ENCODE peak calls at places on chromosomes 2 and 18, in nine cellular contexts. M is HFFc6, B is brain microvascular endothelial cell, K is cardiac muscle cell, O is fibroblast of lung, Y is GM10248, V is neural progenitor cell, G is HL-60, Z is progenitor cell of endocrine pancreas. W is an unnamed sample.
A peak's percentile ranks its signal among the peaks of the same experiment; 100 is the strongest.

GRCh38 chr2:213238753-213239591 is 45.3 kb upstream of the SPAG16 start:
- DNase-seq in M (peak; percentile 76), B (peak; percentile 85), K (no peak), O (peak; percentile 96), Y (no peak), V (no peak), G (no peak), Z (no peak), W (no peak)

GRCh38 chr2:171864357-171864985 is 29.6 kb downstream of the SLC25A12 start:
- DNase-seq in M (no peak), B (no peak), K (peak; percentile 41), O (no peak), Y (no peak), V (no peak), G (no peak), Z (no peak), W (no peak)

GRCh38 chr2:17162721-17163120 is 355.5 kb downstream of the RAD51AP2 start:
- DNase-seq in M (no peak), B (no peak), K (no peak), O (no peak), Y (no peak), V (no peak), G (no peak), Z (no peak), W (no peak)

GRCh38 chr2:225367482-225367881 is 32.0 kb upstream of the NYAP2 start:
- DNase-seq in M (no peak), B (no peak), K (no peak), O (peak; percentile 9), Y (no peak), V (no peak), G (no peak), Z (no peak), W (no peak)

GRCh38 chr18:13381907-13382682 is 163.5 kb downstream of the LDLRAD4 start:
- DNase-seq in M (no peak), B (peak; percentile 77), K (peak; percentile 18), O (peak; percentile 77), Y (peak; percentile 60), V (no peak), G (no peak), Z (no peak), W (no peak)

GRCh38 chr2:122883849-122884248 is 1128.4 kb downstream of the TSN start:
- DNase-seq in M (no peak), B (no peak), K (no peak), O (no peak), Y (peak; percentile 10), V (no peak), G (no peak), Z (no peak), W (no peak)

GRCh38 chr2:68645523-68645922 is 2.1 kb downstream of the PROKR1 start:
- DNase-seq in M (no peak), B (no peak), K (no peak), O (peak; percentile 15), Y (no peak), V (no peak), G (no peak), Z (no peak), W (no peak)

GRCh38 chr2:12318427-12319057 is 398.2 kb upstream of the TRIB2 start:
- DNase-seq in M (peak; percentile 97), B (no peak), K (no peak), O (peak; percentile 98), Y (no peak), V (no peak), G (no peak), Z (no peak), W (no peak)

GRCh38 chr2:158618859-158619490 is 162.2 kb downstream of the PKP4 start:
- DNase-seq in M (peak; percentile 18), B (no peak), K (no peak), O (no peak), Y (no peak), V (no peak), G (no peak), Z (no peak), W (no peak)

GRCh38 chr2:239586651-239587310 is 186.0 kb upstream of the HDAC4 start:
- DNase-seq in M (no peak), B (no peak), K (no peak), O (no peak), Y (no peak), V (no peak), G (no peak), Z (no peak), W (peak; percentile 5)

GRCh38 chr2:204511021-204511420 is 34.3 kb upstream of the PARD3B start:
- DNase-seq in M (no peak), B (no peak), K (no peak), O (no peak), Y (no peak), V (no peak), G (no peak), Z (no peak), W (no peak)

GRCh38 chr18:46156124-46156745 is 52.0 kb downstream of the HAUS1 start:
- DNase-seq in M (no peak), B (no peak), K (no peak), O (no peak), Y (no peak), V (no peak), G (no peak), Z (no peak), W (no peak)

GRCh38 chr2:144258154-144258553 is 261.8 kb downstream of the ZEB2 start:
- DNase-seq in M (no peak), B (no peak), K (no peak), O (no peak), Y (no peak), V (no peak), G (no peak), Z (no peak), W (no peak)

GRCh38 chr2:62794791-62795190 is 89.3 kb downstream of the EHBP1 start:
- DNase-seq in M (no peak), B (no peak), K (no peak), O (peak; percentile 77), Y (no peak), V (no peak), G (no peak), Z (no peak), W (no peak)
- TF ChIP-seq CTCF in M (no peak), B (no peak), K (no peak), O (no peak), Y (no peak), V (no peak), G (no peak), Z (no peak), W (no peak)

DNA sequence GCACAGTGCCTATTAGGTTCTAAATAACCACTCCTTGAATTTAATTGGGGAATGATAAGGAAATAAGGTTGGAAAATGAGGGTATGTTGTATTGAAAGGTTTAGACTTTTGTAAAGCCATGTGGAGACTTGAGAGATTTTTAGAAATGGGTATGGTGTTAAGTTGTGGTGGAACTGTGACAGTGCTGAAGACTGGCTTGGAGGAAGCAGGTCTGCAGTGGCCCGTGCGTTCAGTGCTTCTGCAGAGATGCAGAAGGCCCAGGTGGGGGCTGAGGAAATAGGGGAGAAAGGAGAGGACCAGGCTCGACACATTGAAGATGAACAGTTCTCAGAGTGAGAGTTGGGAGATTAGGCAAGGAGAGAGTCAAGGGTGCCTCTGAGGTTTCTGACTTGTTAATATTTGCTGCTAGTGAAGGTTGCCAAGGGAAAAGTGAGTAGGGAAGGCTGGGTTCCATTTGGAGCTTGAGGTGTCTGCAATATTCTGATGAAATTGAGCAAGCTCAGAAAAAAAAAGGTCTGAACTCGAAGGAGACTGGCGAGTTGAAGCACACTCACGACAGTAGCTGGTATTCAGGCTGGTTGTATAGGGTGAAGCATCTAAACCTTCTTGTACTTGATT is 25.5 kb upstream of the SAG start:
- DNase-seq in M (no peak), B (no peak), K (no peak), O (no peak), Y (no peak), V (no peak), G (no peak), Z (no peak), W (no peak)
- TF ChIP-seq CTCF in M (no peak), B (no peak), K (no peak), O (no peak), Y (no peak), V (no peak), G (no peak), Z (no peak), W (no peak)

GRCh38 chr2:29013046-29013780 is 32.1 kb downstream of the TOGARAM2 start:
- DNase-seq in M (no peak), B (peak; percentile 31), K (no peak), O (no peak), Y (no peak), V (no peak), G (no peak), Z (no peak), W (no peak)

GRCh38 chr2:29015701-29016470 is 34.8 kb downstream of the TOGARAM2 start:
- DNase-seq in M (no peak), B (no peak), K (peak; percentile 77), O (no peak), Y (no peak), V (no peak), G (no peak), Z (no peak), W (no peak)

GRCh38 chr2:29014331-29014730 is 33.2 kb downstream of the TOGARAM2 start:
- DNase-seq in M (no peak), B (no peak), K (no peak), O (no peak), Y (no peak), V (no peak), G (no peak), Z (no peak), W (no peak)

GRCh38 chr2:29016500-29016899 is 35.4 kb downstream of the TOGARAM2 start:
- DNase-seq in M (no peak), B (no peak), K (no peak), O (no peak), Y (no peak), V (no peak), G (no peak), Z (no peak), W (no peak)

DNA sequence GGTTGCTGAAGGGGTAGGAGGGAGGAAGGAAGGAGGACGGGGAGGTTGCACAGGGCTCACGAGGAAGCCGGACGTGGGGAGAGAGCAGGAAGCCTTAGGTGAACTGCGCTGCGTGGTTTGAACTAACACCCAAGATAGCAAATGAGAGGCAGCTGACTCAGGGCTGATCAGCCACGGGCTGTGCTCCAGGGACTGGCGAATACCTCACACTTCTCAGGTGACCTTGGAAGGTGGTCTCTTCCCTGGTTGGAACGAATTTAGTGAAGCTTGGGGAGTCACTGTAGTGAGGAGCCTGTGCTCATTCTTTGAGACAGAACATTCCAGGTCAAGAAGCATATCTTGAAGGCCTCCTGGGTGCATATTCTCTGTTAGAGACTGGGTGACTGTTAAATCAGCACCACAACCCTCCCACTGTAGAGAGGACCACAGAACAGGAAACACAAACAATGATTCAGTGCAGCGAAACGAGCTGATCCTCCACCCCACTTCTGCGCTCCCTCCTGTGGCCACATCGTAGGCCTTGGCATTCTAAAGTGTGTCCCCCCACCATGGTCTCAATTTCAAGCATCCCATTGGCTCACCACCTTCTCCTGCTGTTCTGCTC is 33.8 kb downstream of the TOGARAM2 start:
- DNase-seq in M (peak; percentile 7), B (peak; percentile 85), K (no peak), O (peak; percentile 85), Y (peak; percentile 52), V (no peak), G (peak; percentile 52), Z (no peak), W (no peak)
- TF ChIP-seq CTCF in M (peak; percentile 47), B (peak; percentile 72), K (peak; percentile 43), O (no peak), Y (no peak), V (no peak), G (no peak), Z (no peak), W (no peak)

GRCh38 chr2:166932032-166932431 is 43.8 kb downstream of the XIRP2 start:
- DNase-seq in M (no peak), B (no peak), K (no peak), O (no peak), Y (no peak), V (no peak), G (no peak), Z (no peak), W (no peak)

GRCh38 chr2:166934817-166935216 is 46.5 kb downstream of the XIRP2 start:
- DNase-seq in M (no peak), B (no peak), K (no peak), O (no peak), Y (no peak), V (no peak), G (no peak), Z (no peak), W (no peak)
- TF ChIP-seq CTCF in M (no peak), B (no peak), K (no peak), O (no peak), Y (no peak), V (no peak), G (no peak), Z (no peak), W (no peak)

W was measured in glutamatergic neuron.